ENCODE peak calls at places on chromosome 4, in eight cellular contexts. O, A, R, V, Y, C, Q and K are unnamed samples.

GRCh38 chr4:24809376-24809775 is 14.0 kb downstream of the SOD3 start:
- DNase-seq in O (no peak), A (no peak), R (peak; percentile 3), V (no peak), Y (no peak), C (no peak), Q (no peak), K (peak; percentile 35)

GRCh38 chr4:40228497-40229365 is 31.9 kb downstream of the RHOH start:
- DNase-seq in O (no peak), A (no peak), R (peak; percentile 21), V (peak; percentile 34), Y (no peak), C (no peak), Q (peak; percentile 28), K (peak; percentile 15)

GRCh38 chr4:85512446-85513205 is 37.7 kb downstream of the ARHGAP24 start:
- DNase-seq in O (no peak), A (no peak), R (no peak), V (no peak), Y (no peak), C (no peak), Q (no peak), K (no peak)

GRCh38 chr4:155959417-155959816 is 5.8 kb upstream of the CTSO start:
- DNase-seq in O (no peak), A (no peak), R (no peak), V (no peak), Y (no peak), C (no peak), Q (no peak), K (no peak)

GRCh38 chr4:3747582-3747906 is 18.6 kb upstream of the ADRA2C start:
- DNase-seq in O (no peak), A (peak; percentile 62), R (no peak), V (peak; percentile 4), Y (no peak), C (no peak), Q (peak; percentile 48), K (no peak)

GRCh38 chr4:152408514-152409327 is 127.2 kb downstream of the FBXW7 start:
- DNase-seq in O (no peak), A (peak; percentile 56), R (peak; percentile 55), V (peak; percentile 58), Y (peak; percentile 4), C (no peak), Q (peak; percentile 45), K (peak; percentile 68)

GRCh38 chr4:112557676-112558411 is 41.9 kb upstream of the NEUROG2 start:
- DNase-seq in O (no peak), A (no peak), R (no peak), V (no peak), Y (no peak), C (no peak), Q (no peak), K (no peak)

GRCh38 chr4:38072578-38072977 is 112.4 kb downstream of the PTTG2 start:
- DNase-seq in O (no peak), A (no peak), R (no peak), V (no peak), Y (no peak), C (no peak), Q (no peak), K (no peak)

GRCh38 chr4:15295421-15296162 is 132.2 kb upstream of the C1QTNF7 start:
- DNase-seq in O (no peak), A (peak; percentile 14), R (peak; percentile 1), V (no peak), Y (no peak), C (no peak), Q (no peak), K (no peak)

GRCh38 chr4:185805262-185805802 is 6.7 kb downstream of the SORBS2 start:
- DNase-seq in O (no peak), A (no peak), R (no peak), V (no peak), Y (no peak), C (no peak), Q (no peak), K (no peak)

GRCh38 chr4:6885953-6886557 is 23.6 kb upstream of the TBC1D14 start:
- DNase-seq in O (peak; percentile 54), A (peak; percentile 62), R (peak; percentile 15), V (peak; percentile 65), Y (peak; percentile 76), C (no peak), Q (peak; percentile 79), K (peak; percentile 83)

GRCh38 chr4:44493924-44494323 is 45.3 kb upstream of the KCTD8 start:
- DNase-seq in O (no peak), A (peak; percentile 25), R (peak; percentile 49), V (no peak), Y (no peak), C (no peak), Q (peak; percentile 24), K (peak; percentile 71)

GRCh38 chr4:152289963-152290362 is 245.9 kb downstream of the FBXW7 start:
- DNase-seq in O (no peak), A (no peak), R (no peak), V (no peak), Y (no peak), C (no peak), Q (no peak), K (no peak)

GRCh38 chr4:130026185-130026584 is 930.2 kb downstream of the C4orf33 start:
- DNase-seq in O (no peak), A (no peak), R (no peak), V (no peak), Y (no peak), C (no peak), Q (no peak), K (peak; percentile 3)

GRCh38 chr4:76192221-76192620 is 21.4 kb downstream of the SCARB2 start:
- DNase-seq in O (no peak), A (no peak), R (no peak), V (no peak), Y (no peak), C (no peak), Q (no peak), K (no peak)

GRCh38 chr4:31023109-31023508 is 302.9 kb downstream of the PCDH7 start:
- DNase-seq in O (no peak), A (no peak), R (no peak), V (no peak), Y (no peak), C (no peak), Q (no peak), K (no peak)

GRCh38 chr4:43435303-43435702 is 542.8 kb downstream of the GRXCR1 start:
- DNase-seq in O (no peak), A (no peak), R (no peak), V (no peak), Y (no peak), C (no peak), Q (no peak), K (no peak)

GRCh38 chr4:152159773-152160172 is 376.1 kb downstream of the FBXW7 start:
- DNase-seq in O (no peak), A (no peak), R (no peak), V (no peak), Y (no peak), C (no peak), Q (no peak), K (no peak)

GRCh38 chr4:173909294-173909693 is 374.2 kb downstream of the FBXO8 start:
- DNase-seq in O (no peak), A (no peak), R (no peak), V (no peak), Y (no peak), C (no peak), Q (no peak), K (no peak)

GRCh38 chr4:80705311-80705710 is 325.2 kb upstream of the BMP3 start:
- DNase-seq in O (no peak), A (no peak), R (no peak), V (no peak), Y (no peak), C (no peak), Q (no peak), K (no peak)

GRCh38 chr4:118410143-118410542 is 57.3 kb upstream of the PRSS12 start:
- DNase-seq in O (no peak), A (no peak), R (peak; percentile 29), V (peak; percentile 89), Y (no peak), C (no peak), Q (peak; percentile 11), K (no peak)

GRCh38 chr4:186857793-186858192 is 134.1 kb upstream of the FAT1 start:
- DNase-seq in O (no peak), A (no peak), R (no peak), V (no peak), Y (no peak), C (no peak), Q (no peak), K (no peak)

GRCh38 chr4:120009731-120010130 is 56.9 kb downstream of the MAD2L1 start:
- DNase-seq in O (no peak), A (no peak), R (peak; percentile 86), V (peak; percentile 96), Y (no peak), C (no peak), Q (peak; percentile 55), K (peak; percentile 39)

GRCh38 chr4:128031756-128032384 is 29.2 kb upstream of the LARP1B start:
- DNase-seq in O (no peak), A (no peak), R (no peak), V (peak; percentile 49), Y (no peak), C (no peak), Q (no peak), K (no peak)

GRCh38 chr4:24625091-24625490 is 40.7 kb upstream of the DHX15 start:
- DNase-seq in O (no peak), A (no peak), R (no peak), V (no peak), Y (no peak), C (no peak), Q (no peak), K (no peak)

GRCh38 chr4:3361896-3362295 is 69.1 kb downstream of the RGS12 start:
- DNase-seq in O (no peak), A (no peak), R (no peak), V (no peak), Y (no peak), C (no peak), Q (peak; percentile 2), K (no peak)

GRCh38 chr4:154030747-154031146 is 241.9 kb upstream of the SFRP2 start:
- DNase-seq in O (no peak), A (peak; percentile 31), R (no peak), V (no peak), Y (no peak), C (no peak), Q (no peak), K (no peak)

GRCh38 chr4:128863314-128864075 is 54.0 kb downstream of the JADE1 start:
- DNase-seq in O (peak; percentile 82), A (peak; percentile 93), R (peak; percentile 64), V (peak; percentile 67), Y (peak; percentile 54), C (peak; percentile 59), Q (peak; percentile 80), K (peak; percentile 81)

GRCh38 chr4:675036-675804 is 878 bp downstream of the MYL5 start:
- DNase-seq in O (no peak), A (no peak), R (no peak), V (no peak), Y (no peak), C (no peak), Q (peak; percentile 47), K (no peak)

GRCh38 chr4:53076335-53076958 is 214.3 kb downstream of the RASL11B start:
- DNase-seq in O (no peak), A (peak; percentile 90), R (no peak), V (no peak), Y (no peak), C (no peak), Q (no peak), K (no peak)

GRCh38 chr4:85557016-85557901 is 82.3 kb downstream of the ARHGAP24 start:
- DNase-seq in O (no peak), A (no peak), R (no peak), V (no peak), Y (no peak), C (no peak), Q (no peak), K (no peak)

GRCh38 chr4:7630559-7631287 is 196.0 kb upstream of the PSAPL1 start:
- DNase-seq in O (peak; percentile 54), A (no peak), R (peak; percentile 94), V (peak; percentile 89), Y (peak; percentile 71), C (no peak), Q (peak; percentile 90), K (peak; percentile 67)

GRCh38 chr4:122577808-122578781 is 42.8 kb downstream of the IL21 start:
- DNase-seq in O (no peak), A (peak; percentile 59), R (peak; percentile 75), V (peak; percentile 39), Y (peak; percentile 37), C (peak; percentile 54), Q (peak; percentile 56), K (peak; percentile 75)

GRCh38 chr4:158826882-158827281 is 58.1 kb downstream of the FNIP2 start:
- DNase-seq in O (no peak), A (peak; percentile 81), R (peak; percentile 89), V (no peak), Y (no peak), C (no peak), Q (no peak), K (peak; percentile 79)